ENCODE peak calls at places on chromosomes 2 and 18, in six cellular contexts. G is HCT116, X is spleen, L is body of pancreas, T is adrenal gland, U is right lobe of liver. A is an unnamed sample. For H3K4me1, the result is how much of the 10 kb centered on the place peaks cover.

GRCh38 chr2:31736695-31737454 is 156.1 kb upstream of the SRD5A2 start:
- DNase-seq in L (no peak), T (no peak), G (no peak), U (peak), X (no peak), A (no peak)

GRCh38 chr2:240596491-240596931 is 10.0 kb downstream of the CAPN10 start:
- DNase-seq in T (no peak), G (no peak), X (no peak), L (peak), U (peak), A (peak)

GRCh38 chr2:104443137-104443536 is 410.8 kb upstream of the POU3F3 start:
- DNase-seq in X (no peak), G (no peak), T (no peak), U (no peak), L (no peak), A (no peak)

GRCh38 chr18:46320928-46321855 is 217.0 kb downstream of the HAUS1 start:
- DNase-seq in L (no peak), G (no peak), X (no peak), T (no peak), U (no peak), A (no peak)

GRCh38 chr2:237030382-237030781 is 55.3 kb upstream of the COPS8 start:
- DNase-seq in T (no peak), L (no peak), U (no peak), G (no peak), X (no peak), A (no peak)

GRCh38 chr2:220393717-220394116 is 766.3 kb downstream of the SLC4A3 start:
- DNase-seq in L (no peak), X (no peak), G (no peak), U (no peak), T (no peak), A (no peak)

GRCh38 chr2:85741811-85742507 is 11.8 kb upstream of the ATOH8 start:
- DNase-seq in X (no peak), T (peak), U (peak), L (peak), G (no peak), A (peak)

GRCh38 chr2:207054521-207054920 is 111.2 kb downstream of the KLF7 start:
- DNase-seq in T (no peak), G (no peak), X (no peak), U (no peak), L (no peak), A (no peak)

GRCh38 chr2:31207790-31208189 is 9.5 kb downstream of the CAPN14 start:
- DNase-seq in X (no peak), L (no peak), G (no peak), U (no peak), T (no peak), A (no peak)

GRCh38 chr2:85707304-85707703 is 13.1 kb downstream of the GNLY start:
- DNase-seq in T (peak), L (peak), U (peak), G (peak), X (no peak), A (peak)

GRCh38 chr2:227871375-227871788 is at the start of gene DAW1:
- DNase-seq in G (no peak), T (peak), U (peak), X (peak), L (peak), A (peak)

GRCh38 chr18:31506024-31506742 is 8.2 kb downstream of the DSG2 start:
- DNase-seq in X (no peak), T (peak), G (no peak), L (no peak), U (no peak), A (no peak)
- TF ChIP-seq CTCF in X (no peak), T (peak), G (peak), L (no peak), U (peak), A (no peak)

GRCh38 chr2:28750316-28751101 is 1.1 kb upstream of the PPP1CB start:
- DNase-seq in L (peak), U (no peak), T (peak), G (no peak), X (no peak), A (peak)

GRCh38 chr2:28752608-28752984 is 966 bp downstream of the PPP1CB start:
- DNase-seq in G (no peak), X (no peak), U (no peak), T (no peak), L (no peak), A (no peak)

GRCh38 chr2:28753043-28753683 is 1.5 kb downstream of the PPP1CB start:
- DNase-seq in G (peak), T (peak), U (peak), X (peak), L (peak), A (peak)

GRCh38 chr2:28751102-28751955 is at the start of gene PPP1CB:
- DNase-seq in X (peak), T (peak), G (peak), L (peak), U (peak), A (peak)

DNA sequence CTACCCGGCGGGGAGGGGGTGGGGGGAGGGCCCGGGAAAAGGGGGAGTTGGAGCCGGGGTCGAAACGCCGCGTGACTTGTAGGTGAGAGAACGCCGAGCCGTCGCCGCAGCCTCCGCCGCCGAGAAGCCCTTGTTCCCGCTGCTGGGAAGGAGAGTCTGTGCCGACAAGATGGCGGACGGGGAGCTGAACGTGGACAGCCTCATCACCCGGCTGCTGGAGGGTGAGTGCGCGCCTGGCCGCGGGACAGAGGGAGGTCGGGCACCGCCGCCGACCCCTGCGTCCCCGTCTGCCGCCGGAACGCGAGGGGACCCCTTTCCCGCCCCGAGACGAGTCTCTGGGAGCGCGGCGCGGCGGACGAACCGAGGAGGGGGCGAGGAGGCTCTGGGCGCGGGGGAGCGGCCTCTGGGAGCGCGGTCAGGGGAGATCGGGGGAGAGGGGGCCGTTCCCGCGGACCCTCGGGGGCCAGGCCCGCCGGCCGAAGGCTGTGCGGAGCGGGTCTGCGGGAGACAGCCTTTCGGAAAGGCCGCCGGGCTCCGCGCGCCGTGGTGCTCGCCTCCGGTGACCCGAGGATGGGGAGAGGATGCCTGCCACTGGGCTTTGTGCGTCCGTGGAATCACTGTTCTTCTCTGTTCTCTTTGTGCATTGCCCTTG is 452 bp downstream of the PPP1CB start:
- DNase-seq in L (peak), U (no peak), T (peak), G (no peak), X (peak), A (peak)
- TF ChIP-seq POLR2A in L (no peak), U (no peak), T (no peak), G (no peak), X (no peak), A (no peak)

GRCh38 chr18:50656841-50657470 is 97.1 kb downstream of the MAPK4 start:
- DNase-seq in L (no peak), G (no peak), X (no peak), T (no peak), U (no peak), A (no peak)
- H3K4me1 ChIP-seq in L (under half), G (under half), X (under half), T (under half), U (under half), A (under half)

DNA sequence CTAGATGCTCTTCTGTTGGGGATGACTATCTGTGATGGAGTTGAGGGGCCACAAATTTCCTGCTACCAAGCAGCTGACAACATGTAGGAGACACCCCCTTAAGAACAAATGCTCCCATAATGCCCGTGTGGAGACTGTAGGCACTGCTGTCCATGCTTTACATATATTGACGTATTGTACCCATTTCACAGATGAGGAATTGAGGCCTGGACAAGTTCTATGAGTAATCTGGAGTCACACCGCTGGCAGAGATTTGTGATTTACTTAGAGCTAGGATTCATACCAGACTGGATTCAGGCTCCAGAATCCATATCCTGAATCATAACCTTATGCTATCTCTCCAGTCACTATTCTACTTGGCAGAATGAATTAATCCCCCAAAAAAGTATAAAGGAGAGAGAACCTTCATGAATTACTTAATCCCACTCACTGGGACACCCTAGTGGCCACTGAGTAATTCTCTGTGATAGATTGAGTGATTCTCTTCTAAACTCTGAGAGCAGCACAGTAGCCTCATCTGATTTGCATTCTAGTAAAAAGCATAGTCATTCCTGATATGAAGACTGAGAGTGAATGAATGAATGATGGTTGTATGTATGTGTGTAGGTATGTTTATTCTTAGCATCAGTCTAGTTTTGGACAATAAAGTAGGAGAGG is 460.7 kb upstream of the MEIS1 start:
- DNase-seq in X (no peak), L (no peak), U (no peak), G (no peak), T (peak), A (no peak)
- TF ChIP-seq CTCF in X (no peak), L (no peak), U (no peak), G (no peak), T (no peak), A (no peak)

GRCh38 chr2:150607471-150607870 is 120.0 kb upstream of the RND3 start:
- DNase-seq in G (no peak), L (no peak), T (no peak), X (no peak), U (no peak), A (no peak)
- TF ChIP-seq POLR2A in G (no peak), L (no peak), T (no peak), X (no peak), U (no peak), A (no peak)

A was measured in thyroid gland.